ENCODE peak calls at places on chromosome X, in eight cellular contexts. S is A172, H is epithelial cell of esophagus, W is mesothelial cell of epicardium, E is hippocampal formation, B is dorsolateral prefrontal cortex, K is GM12878, I is spleen. D is an unnamed sample.

GRCh38 chrX:44742480-44743155 is 101.2 kb upstream of the DUSP21 start:
- DNase-seq in S (no peak), H (no peak), W (no peak), E (no peak), B (no peak), K (no peak), I (no peak), D (no peak)

GRCh38 chrX:155819966-155820491 is 61.1 kb upstream of the VAMP7 start:
- DNase-seq in S (peak; percentile 85), H (peak; percentile 93), W (no peak), E (peak; percentile 7), B (no peak), K (peak; percentile 11), I (no peak), D (peak; percentile 45)

GRCh38 chrX:48999030-48999429 is 3.0 kb downstream of the GRIPAP1 start:
- DNase-seq in S (no peak), H (no peak), W (no peak), E (no peak), B (no peak), K (no peak), I (no peak), D (no peak)

GRCh38 chrX:48459483-48459882 is 10.6 kb downstream of the SLC38A5 start:
- DNase-seq in S (no peak), H (no peak), W (no peak), E (no peak), B (no peak), K (no peak), I (no peak), D (no peak)

GRCh38 chrX:101415180-101416130 is 7.4 kb downstream of the HNRNPH2 start:
- DNase-seq in S (peak; percentile 33), H (peak; percentile 73), W (no peak), E (peak; percentile 8), B (no peak), K (peak; percentile 68), I (no peak), D (peak; percentile 50)

GRCh38 chrX:36583674-36584073 is 424.5 kb upstream of the FAM47C start:
- DNase-seq in S (no peak), H (peak; percentile 65), W (no peak), E (no peak), B (no peak), K (no peak), I (no peak), D (no peak)

GRCh38 chrX:139025822-139026221 is 314.3 kb upstream of the FGF13 start:
- DNase-seq in S (no peak), H (peak; percentile 72), W (no peak), E (no peak), B (no peak), K (no peak), I (no peak), D (no peak)

GRCh38 chrX:111363741-111364140 is 48.3 kb downstream of the DCX start:
- DNase-seq in S (no peak), H (no peak), W (no peak), E (no peak), B (no peak), K (no peak), I (no peak), D (no peak)

GRCh38 chrX:87621697-87622096 is 104.1 kb downstream of the KLHL4 start:
- DNase-seq in S (peak; percentile 0), H (peak; percentile 1), W (no peak), E (peak; percentile 1), B (no peak), K (no peak), I (no peak), D (no peak)